ENCODE peak calls at places on chromosomes 12 and 14, in ten cellular contexts. One of them, this sample, is unnamed.

GRCh38 chr14:24130380-24130716 is at the start of gene FITM1:
- DNase-seq in brain microvascular endothelial cell: no peak
- DNase-seq in lower leg skin: no peak
- DNase-seq in BJ: no peak
- DNase-seq in gastrocnemius medialis: no peak
- DNase-seq in uterus: no peak
- DNase-seq in Calu3: no peak
- DNase-seq in neural progenitor cell: no peak
- DNase-seq in GM20000: no peak
- DNase-seq in breast epithelium: no peak
- DNase-seq in this sample: no peak

GRCh38 chr14:69852897-69853296 is 26.3 kb upstream of the SMOC1 start:
- DNase-seq in neural progenitor cell: no peak
- DNase-seq in gastrocnemius medialis: no peak
- DNase-seq in GM20000: no peak
- DNase-seq in brain microvascular endothelial cell: no peak
- DNase-seq in breast epithelium: no peak
- DNase-seq in uterus: no peak
- DNase-seq in Calu3: no peak
- DNase-seq in lower leg skin: no peak
- DNase-seq in BJ: no peak
- DNase-seq in this sample: peak; percentile 34

GRCh38 chr12:13328535-13328934 is 132.0 kb downstream of the EMP1 start:
- DNase-seq in Calu3: no peak
- DNase-seq in gastrocnemius medialis: no peak
- DNase-seq in lower leg skin: no peak
- DNase-seq in GM20000: no peak
- DNase-seq in breast epithelium: no peak
- DNase-seq in neural progenitor cell: no peak
- DNase-seq in BJ: no peak
- DNase-seq in brain microvascular endothelial cell: no peak
- DNase-seq in uterus: no peak
- DNase-seq in this sample: no peak

GRCh38 chr12:46702581-46703344 is 123.0 kb downstream of the SLC38A4 start:
- DNase-seq in breast epithelium: peak; percentile 23
- DNase-seq in lower leg skin: peak; percentile 57
- DNase-seq in gastrocnemius medialis: no peak
- DNase-seq in brain microvascular endothelial cell: no peak
- DNase-seq in neural progenitor cell: peak; percentile 6
- DNase-seq in Calu3: no peak
- DNase-seq in BJ: no peak
- DNase-seq in uterus: peak; percentile 22
- DNase-seq in GM20000: no peak
- DNase-seq in this sample: no peak

GRCh38 chr14:24425704-24426103 is 3.8 kb downstream of the CBLN3 start:
- DNase-seq in brain microvascular endothelial cell: peak; percentile 81
- DNase-seq in neural progenitor cell: no peak
- DNase-seq in uterus: peak; percentile 22
- DNase-seq in Calu3: no peak
- DNase-seq in lower leg skin: peak; percentile 54
- DNase-seq in BJ: no peak
- DNase-seq in breast epithelium: no peak
- DNase-seq in GM20000: no peak
- DNase-seq in gastrocnemius medialis: no peak
- DNase-seq in this sample: no peak

GRCh38 chr12:94560416-94561221 is 89.7 kb downstream of the TMCC3 start:
- DNase-seq in breast epithelium: peak; percentile 24
- DNase-seq in lower leg skin: peak; percentile 44
- DNase-seq in neural progenitor cell: peak; percentile 52
- DNase-seq in gastrocnemius medialis: no peak
- DNase-seq in BJ: no peak
- DNase-seq in brain microvascular endothelial cell: peak; percentile 67
- DNase-seq in uterus: no peak
- DNase-seq in Calu3: peak; percentile 77
- DNase-seq in GM20000: peak; percentile 56
- DNase-seq in this sample: no peak

GRCh38 chr12:116916714-116917114 is 6.0 kb downstream of the FBXW8 start:
- DNase-seq in lower leg skin: no peak
- DNase-seq in brain microvascular endothelial cell: peak; percentile 68
- DNase-seq in neural progenitor cell: no peak
- DNase-seq in BJ: no peak
- DNase-seq in uterus: no peak
- DNase-seq in breast epithelium: no peak
- DNase-seq in gastrocnemius medialis: no peak
- DNase-seq in GM20000: peak; percentile 33
- DNase-seq in Calu3: peak; percentile 69
- DNase-seq in this sample: no peak

GRCh38 chr14:101193126-101193844 is 289.8 kb upstream of the RTL1 start:
- DNase-seq in uterus: no peak
- DNase-seq in Calu3: no peak
- DNase-seq in BJ: no peak
- DNase-seq in neural progenitor cell: no peak
- DNase-seq in lower leg skin: no peak
- DNase-seq in breast epithelium: no peak
- DNase-seq in brain microvascular endothelial cell: no peak
- DNase-seq in gastrocnemius medialis: no peak
- DNase-seq in GM20000: no peak
- DNase-seq in this sample: peak; percentile 84

GRCh38 chr12:9732966-9733461 is at the start of gene CLECL1:
- DNase-seq in lower leg skin: no peak
- DNase-seq in breast epithelium: no peak
- DNase-seq in BJ: no peak
- DNase-seq in gastrocnemius medialis: no peak
- DNase-seq in brain microvascular endothelial cell: no peak
- DNase-seq in GM20000: peak; percentile 61
- DNase-seq in neural progenitor cell: no peak
- DNase-seq in uterus: no peak
- DNase-seq in Calu3: no peak
- DNase-seq in this sample: no peak

GRCh38 chr14:100623961-100624360 is 36.7 kb upstream of the BEGAIN start:
- DNase-seq in brain microvascular endothelial cell: no peak
- DNase-seq in breast epithelium: no peak
- DNase-seq in lower leg skin: no peak
- DNase-seq in neural progenitor cell: no peak
- DNase-seq in uterus: no peak
- DNase-seq in Calu3: no peak
- DNase-seq in gastrocnemius medialis: no peak
- DNase-seq in GM20000: no peak
- DNase-seq in BJ: no peak
- DNase-seq in this sample: no peak

GRCh38 chr14:100567009-100567876 is 20.0 kb downstream of the BEGAIN start:
- DNase-seq in breast epithelium: peak; percentile 41
- DNase-seq in uterus: no peak
- DNase-seq in lower leg skin: no peak
- DNase-seq in gastrocnemius medialis: no peak
- DNase-seq in Calu3: no peak
- DNase-seq in BJ: no peak
- DNase-seq in neural progenitor cell: peak; percentile 59
- DNase-seq in GM20000: no peak
- DNase-seq in brain microvascular endothelial cell: no peak
- DNase-seq in this sample: no peak

GRCh38 chr14:60253649-60254048 is 4.6 kb downstream of the PPM1A start:
- DNase-seq in neural progenitor cell: no peak
- DNase-seq in uterus: no peak
- DNase-seq in BJ: no peak
- DNase-seq in Calu3: no peak
- DNase-seq in lower leg skin: no peak
- DNase-seq in GM20000: no peak
- DNase-seq in breast epithelium: no peak
- DNase-seq in brain microvascular endothelial cell: no peak
- DNase-seq in gastrocnemius medialis: no peak
- DNase-seq in this sample: no peak

GRCh38 chr14:73850940-73851339 is 691 bp upstream of the PTGR2 start:
- DNase-seq in neural progenitor cell: peak; percentile 55
- DNase-seq in uterus: no peak
- DNase-seq in lower leg skin: no peak
- DNase-seq in Calu3: peak; percentile 10
- DNase-seq in gastrocnemius medialis: no peak
- DNase-seq in BJ: no peak
- DNase-seq in breast epithelium: no peak
- DNase-seq in GM20000: no peak
- DNase-seq in brain microvascular endothelial cell: no peak
- DNase-seq in this sample: no peak

GRCh38 chr12:113757223-113758002 is 208.7 kb downstream of the RBM19 start:
- DNase-seq in GM20000: no peak
- DNase-seq in lower leg skin: no peak
- DNase-seq in brain microvascular endothelial cell: no peak
- DNase-seq in Calu3: peak; percentile 20
- DNase-seq in uterus: no peak
- DNase-seq in BJ: no peak
- DNase-seq in breast epithelium: no peak
- DNase-seq in neural progenitor cell: peak; percentile 16
- DNase-seq in gastrocnemius medialis: no peak
- DNase-seq in this sample: no peak

GRCh38 chr12:79547735-79548347 is 142.9 kb downstream of the PAWR start:
- DNase-seq in Calu3: peak; percentile 71
- DNase-seq in brain microvascular endothelial cell: peak; percentile 77
- DNase-seq in GM20000: peak; percentile 61
- DNase-seq in breast epithelium: peak; percentile 39
- DNase-seq in gastrocnemius medialis: no peak
- DNase-seq in neural progenitor cell: peak; percentile 64
- DNase-seq in lower leg skin: peak; percentile 47
- DNase-seq in uterus: peak; percentile 47
- DNase-seq in BJ: peak; percentile 37
- DNase-seq in this sample: no peak

GRCh38 chr12:69501154-69501895 is 31.1 kb downstream of the FRS2 start:
- DNase-seq in GM20000: no peak
- DNase-seq in breast epithelium: no peak
- DNase-seq in brain microvascular endothelial cell: no peak
- DNase-seq in Calu3: no peak
- DNase-seq in BJ: no peak
- DNase-seq in gastrocnemius medialis: no peak
- DNase-seq in neural progenitor cell: no peak
- DNase-seq in uterus: no peak
- DNase-seq in lower leg skin: no peak
- DNase-seq in this sample: no peak

DNA sequence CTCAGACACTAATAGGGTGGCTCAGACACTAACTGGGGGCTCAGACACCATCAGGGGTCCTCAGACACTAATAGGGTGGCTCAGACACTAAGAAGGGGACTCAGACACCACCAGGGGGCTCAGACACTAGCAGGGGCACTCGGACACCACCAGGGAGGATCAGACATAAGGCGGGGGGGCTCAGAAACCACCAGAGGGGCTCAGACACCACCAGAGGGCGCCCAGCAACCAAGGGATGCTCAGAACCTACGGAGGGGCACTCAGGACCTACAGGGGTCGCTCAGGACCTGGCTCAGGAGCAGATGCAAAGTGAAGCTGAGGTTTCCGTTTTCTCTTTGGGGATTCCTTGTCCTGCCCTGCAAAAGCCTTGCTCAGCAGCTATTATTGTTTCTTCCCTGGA is 448.5 kb downstream of the TMEM121 start:
- DNase-seq in BJ: no peak
- DNase-seq in Calu3: peak; percentile 41
- DNase-seq in gastrocnemius medialis: no peak
- DNase-seq in uterus: no peak
- DNase-seq in neural progenitor cell: no peak
- DNase-seq in brain microvascular endothelial cell: no peak
- DNase-seq in lower leg skin: no peak
- DNase-seq in breast epithelium: no peak
- DNase-seq in GM20000: peak; percentile 22
- DNase-seq in this sample: no peak
- TF ChIP-seq CTCF in BJ: no peak
- TF ChIP-seq CTCF in Calu3: peak; percentile 24
- TF ChIP-seq CTCF in gastrocnemius medialis: no peak
- TF ChIP-seq CTCF in uterus: no peak
- TF ChIP-seq CTCF in neural progenitor cell: no peak
- TF ChIP-seq CTCF in brain microvascular endothelial cell: no peak
- TF ChIP-seq CTCF in lower leg skin: no peak
- TF ChIP-seq CTCF in breast epithelium: no peak
- TF ChIP-seq CTCF in GM20000: peak; percentile 34
- TF ChIP-seq CTCF in this sample: no peak

GRCh38 chr12:102769323-102769916 is 147.6 kb downstream of the PAH start:
- DNase-seq in Calu3: peak; percentile 69
- DNase-seq in gastrocnemius medialis: peak; percentile 16
- DNase-seq in uterus: peak; percentile 80
- DNase-seq in BJ: peak; percentile 49
- DNase-seq in breast epithelium: peak; percentile 41
- DNase-seq in GM20000: peak; percentile 60
- DNase-seq in lower leg skin: peak; percentile 64
- DNase-seq in brain microvascular endothelial cell: peak; percentile 72
- DNase-seq in neural progenitor cell: peak; percentile 68
- DNase-seq in this sample: no peak
- TF ChIP-seq CTCF in Calu3: peak; percentile 63
- TF ChIP-seq CTCF in gastrocnemius medialis: peak; percentile 45
- TF ChIP-seq CTCF in uterus: peak; percentile 76
- TF ChIP-seq CTCF in BJ: peak; percentile 84
- TF ChIP-seq CTCF in breast epithelium: no peak
- TF ChIP-seq CTCF in GM20000: peak; percentile 76
- TF ChIP-seq CTCF in lower leg skin: no peak
- TF ChIP-seq CTCF in brain microvascular endothelial cell: peak; percentile 73
- TF ChIP-seq CTCF in neural progenitor cell: peak; percentile 82
- TF ChIP-seq CTCF in this sample: peak; percentile 77

GRCh38 chr12:56230449-56231183 is 765 bp downstream of the SLC39A5 start:
- DNase-seq in breast epithelium: no peak
- DNase-seq in Calu3: no peak
- DNase-seq in gastrocnemius medialis: no peak
- DNase-seq in BJ: no peak
- DNase-seq in lower leg skin: no peak
- DNase-seq in GM20000: no peak
- DNase-seq in neural progenitor cell: peak; percentile 13
- DNase-seq in brain microvascular endothelial cell: no peak
- DNase-seq in uterus: no peak
- DNase-seq in this sample: no peak
- TF ChIP-seq CTCF in breast epithelium: no peak
- TF ChIP-seq CTCF in Calu3: no peak
- TF ChIP-seq CTCF in gastrocnemius medialis: no peak
- TF ChIP-seq CTCF in BJ: no peak
- TF ChIP-seq CTCF in lower leg skin: no peak
- TF ChIP-seq CTCF in GM20000: no peak
- TF ChIP-seq CTCF in neural progenitor cell: no peak
- TF ChIP-seq CTCF in brain microvascular endothelial cell: no peak
- TF ChIP-seq CTCF in uterus: no peak
- TF ChIP-seq CTCF in this sample: no peak

DNA sequence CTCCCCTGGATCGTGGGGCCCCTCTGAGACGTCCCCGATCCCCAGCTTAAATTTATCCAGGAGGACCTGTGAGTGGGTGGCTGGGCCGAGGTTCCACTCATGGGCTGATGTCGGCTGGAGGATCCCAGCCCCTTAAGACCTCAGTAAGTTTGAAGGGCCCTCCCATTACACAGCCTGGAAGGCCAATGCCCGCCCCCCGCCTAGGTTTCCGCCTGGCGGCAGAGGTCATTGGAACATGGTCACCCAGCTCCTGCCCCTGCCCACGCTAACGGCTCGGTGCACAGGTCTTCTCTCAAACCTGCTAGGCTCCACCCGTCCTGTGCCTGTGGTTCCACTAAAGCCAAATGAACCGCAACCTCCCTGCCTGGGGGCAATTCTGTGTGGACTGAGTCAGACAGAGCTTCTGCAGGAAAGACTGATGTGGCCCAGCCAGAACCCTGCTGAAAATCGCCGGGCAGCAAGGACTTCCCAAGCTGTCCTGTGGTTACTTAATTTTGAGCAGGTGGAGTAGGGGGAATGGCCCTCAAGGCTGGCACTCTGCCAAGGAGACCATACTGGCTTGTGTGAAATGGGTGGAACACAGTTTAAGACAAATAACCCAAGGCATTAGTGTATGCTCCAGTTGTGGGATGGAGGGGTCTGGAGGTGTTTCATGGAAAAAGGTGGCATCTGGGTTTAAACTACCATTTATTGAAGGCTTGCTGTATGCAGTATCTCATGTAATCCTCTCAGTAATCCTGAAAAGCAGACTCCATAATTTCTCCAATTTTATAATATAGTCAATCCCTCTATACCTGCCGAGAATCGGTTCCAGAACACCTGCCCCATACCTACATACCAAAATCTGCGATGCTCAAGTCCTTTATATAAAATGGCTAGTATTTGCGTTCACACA is 903 bp upstream of the NT5DC3 start:
- DNase-seq in lower leg skin: peak; percentile 63
- DNase-seq in gastrocnemius medialis: peak; percentile 17
- DNase-seq in BJ: peak; percentile 83
- DNase-seq in uterus: peak; percentile 58
- DNase-seq in neural progenitor cell: no peak
- DNase-seq in breast epithelium: peak; percentile 96
- DNase-seq in Calu3: peak; percentile 84
- DNase-seq in GM20000: peak; percentile 61
- DNase-seq in brain microvascular endothelial cell: peak; percentile 67
- DNase-seq in this sample: peak; percentile 95
- TF ChIP-seq CTCF in lower leg skin: no peak
- TF ChIP-seq CTCF in gastrocnemius medialis: no peak
- TF ChIP-seq CTCF in BJ: no peak
- TF ChIP-seq CTCF in uterus: no peak
- TF ChIP-seq CTCF in neural progenitor cell: no peak
- TF ChIP-seq CTCF in breast epithelium: peak; percentile 6
- TF ChIP-seq CTCF in Calu3: no peak
- TF ChIP-seq CTCF in GM20000: no peak
- TF ChIP-seq CTCF in brain microvascular endothelial cell: peak; percentile 5
- TF ChIP-seq CTCF in this sample: no peak